ENCODE peak calls at places on chromosomes 3 and 15, in six cellular contexts. One of them, this sample, is unnamed.

GRCh38 chr15:76935620-76936019 is 4.1 kb downstream of the RCN2 start:
- DNase-seq in PC-3: no peak
- DNase-seq in mesendoderm: no peak
- DNase-seq in neural progenitor cell: peak
- DNase-seq in IMR-90: no peak
- DNase-seq in endothelial cell of umbilical vein: no peak
- DNase-seq in this sample: no peak

GRCh38 chr3:12719541-12719940 is 39.5 kb downstream of the TMEM40 start:
- DNase-seq in PC-3: no peak
- DNase-seq in mesendoderm: no peak
- DNase-seq in neural progenitor cell: no peak
- DNase-seq in IMR-90: no peak
- DNase-seq in endothelial cell of umbilical vein: no peak
- DNase-seq in this sample: no peak

GRCh38 chr3:69439683-69440270 is 53.9 kb upstream of the FRMD4B start:
- DNase-seq in PC-3: peak
- DNase-seq in mesendoderm: no peak
- DNase-seq in neural progenitor cell: no peak
- DNase-seq in IMR-90: peak
- DNase-seq in endothelial cell of umbilical vein: peak
- DNase-seq in this sample: no peak

GRCh38 chr3:45579251-45579650 is 15.3 kb upstream of the LIMD1 start:
- DNase-seq in PC-3: no peak
- DNase-seq in mesendoderm: no peak
- DNase-seq in neural progenitor cell: no peak
- DNase-seq in IMR-90: no peak
- DNase-seq in endothelial cell of umbilical vein: no peak
- DNase-seq in this sample: no peak

GRCh38 chr3:37847689-37848088 is 14.0 kb upstream of the CTDSPL start:
- DNase-seq in PC-3: no peak
- DNase-seq in mesendoderm: no peak
- DNase-seq in neural progenitor cell: no peak
- DNase-seq in IMR-90: no peak
- DNase-seq in endothelial cell of umbilical vein: no peak
- DNase-seq in this sample: no peak

GRCh38 chr3:52650437-52650836 is 35.3 kb downstream of the PBRM1 start:
- DNase-seq in PC-3: no peak
- DNase-seq in mesendoderm: no peak
- DNase-seq in neural progenitor cell: no peak
- DNase-seq in IMR-90: peak
- DNase-seq in endothelial cell of umbilical vein: no peak
- DNase-seq in this sample: no peak

GRCh38 chr3:178967184-178967532 is 104.5 kb downstream of the ZMAT3 start:
- DNase-seq in PC-3: no peak
- DNase-seq in mesendoderm: no peak
- DNase-seq in neural progenitor cell: no peak
- DNase-seq in IMR-90: no peak
- DNase-seq in endothelial cell of umbilical vein: no peak
- DNase-seq in this sample: no peak

GRCh38 chr3:195068481-195069080 is 202.4 kb downstream of the XXYLT1 start:
- DNase-seq in PC-3: no peak
- DNase-seq in mesendoderm: no peak
- DNase-seq in neural progenitor cell: no peak
- DNase-seq in IMR-90: no peak
- DNase-seq in endothelial cell of umbilical vein: no peak
- DNase-seq in this sample: no peak

GRCh38 chr15:85937661-85938060 is 142.0 kb upstream of the AGBL1 start:
- DNase-seq in PC-3: no peak
- DNase-seq in mesendoderm: no peak
- DNase-seq in neural progenitor cell: no peak
- DNase-seq in IMR-90: no peak
- DNase-seq in endothelial cell of umbilical vein: no peak
- DNase-seq in this sample: no peak

GRCh38 chr3:45564172-45564571 is 30.4 kb upstream of the LIMD1 start:
- DNase-seq in PC-3: no peak
- DNase-seq in mesendoderm: no peak
- DNase-seq in neural progenitor cell: no peak
- DNase-seq in IMR-90: no peak
- DNase-seq in endothelial cell of umbilical vein: no peak
- DNase-seq in this sample: no peak

GRCh38 chr15:73325191-73325980 is 43.4 kb downstream of the HCN4 start:
- DNase-seq in PC-3: no peak
- DNase-seq in mesendoderm: peak
- DNase-seq in neural progenitor cell: no peak
- DNase-seq in IMR-90: no peak
- DNase-seq in endothelial cell of umbilical vein: no peak
- DNase-seq in this sample: no peak

GRCh38 chr3:58899159-58899952 is 150.5 kb downstream of the CFAP20DC start:
- DNase-seq in PC-3: peak
- DNase-seq in mesendoderm: peak
- DNase-seq in neural progenitor cell: no peak
- DNase-seq in IMR-90: no peak
- DNase-seq in endothelial cell of umbilical vein: peak
- DNase-seq in this sample: no peak

GRCh38 chr3:25854635-25855034 is 64.7 kb downstream of the OXSM start:
- DNase-seq in PC-3: peak
- DNase-seq in mesendoderm: peak
- DNase-seq in neural progenitor cell: no peak
- DNase-seq in IMR-90: peak
- DNase-seq in endothelial cell of umbilical vein: no peak
- DNase-seq in this sample: no peak

GRCh38 chr15:86611392-86612040 is 531.8 kb downstream of the AGBL1 start:
- DNase-seq in PC-3: peak
- DNase-seq in mesendoderm: peak
- DNase-seq in neural progenitor cell: no peak
- DNase-seq in IMR-90: no peak
- DNase-seq in endothelial cell of umbilical vein: no peak
- DNase-seq in this sample: no peak

GRCh38 chr15:88580532-88580931 is 34.1 kb upstream of the DET1 start:
- DNase-seq in PC-3: no peak
- DNase-seq in mesendoderm: no peak
- DNase-seq in neural progenitor cell: no peak
- DNase-seq in IMR-90: no peak
- DNase-seq in endothelial cell of umbilical vein: peak
- DNase-seq in this sample: no peak

GRCh38 chr15:70140543-70141375 is 43.0 kb upstream of the TLE3 start:
- DNase-seq in PC-3: no peak
- DNase-seq in mesendoderm: peak
- DNase-seq in neural progenitor cell: no peak
- DNase-seq in IMR-90: peak
- DNase-seq in endothelial cell of umbilical vein: peak
- DNase-seq in this sample: no peak

GRCh38 chr15:77012868-77013267 is 17.9 kb downstream of the PSTPIP1 start:
- DNase-seq in PC-3: no peak
- DNase-seq in mesendoderm: no peak
- DNase-seq in neural progenitor cell: no peak
- DNase-seq in IMR-90: no peak
- DNase-seq in endothelial cell of umbilical vein: no peak
- DNase-seq in this sample: no peak

GRCh38 chr3:11212301-11212613 is 58.0 kb downstream of the HRH1 start:
- DNase-seq in PC-3: peak
- DNase-seq in mesendoderm: no peak
- DNase-seq in neural progenitor cell: no peak
- DNase-seq in IMR-90: peak
- DNase-seq in endothelial cell of umbilical vein: peak
- DNase-seq in this sample: no peak

GRCh38 chr3:196654006-196654405 is 14.5 kb downstream of the NRROS start:
- DNase-seq in PC-3: no peak
- DNase-seq in mesendoderm: no peak
- DNase-seq in neural progenitor cell: no peak
- DNase-seq in IMR-90: no peak
- DNase-seq in endothelial cell of umbilical vein: no peak
- DNase-seq in this sample: no peak

GRCh38 chr3:41900265-41900664 is 61.6 kb downstream of the ULK4 start:
- DNase-seq in PC-3: peak
- DNase-seq in mesendoderm: peak
- DNase-seq in neural progenitor cell: peak
- DNase-seq in IMR-90: peak
- DNase-seq in endothelial cell of umbilical vein: peak
- DNase-seq in this sample: peak

GRCh38 chr3:47370887-47371697 is 9.7 kb upstream of the PTPN23 start:
- DNase-seq in PC-3: no peak
- DNase-seq in mesendoderm: peak
- DNase-seq in neural progenitor cell: peak
- DNase-seq in IMR-90: no peak
- DNase-seq in endothelial cell of umbilical vein: no peak
- DNase-seq in this sample: no peak

GRCh38 chr3:5192568-5193319 is 5.2 kb downstream of the EDEM1 start:
- DNase-seq in PC-3: peak
- DNase-seq in mesendoderm: no peak
- DNase-seq in neural progenitor cell: no peak
- DNase-seq in IMR-90: no peak
- DNase-seq in endothelial cell of umbilical vein: no peak
- DNase-seq in this sample: no peak

DNA sequence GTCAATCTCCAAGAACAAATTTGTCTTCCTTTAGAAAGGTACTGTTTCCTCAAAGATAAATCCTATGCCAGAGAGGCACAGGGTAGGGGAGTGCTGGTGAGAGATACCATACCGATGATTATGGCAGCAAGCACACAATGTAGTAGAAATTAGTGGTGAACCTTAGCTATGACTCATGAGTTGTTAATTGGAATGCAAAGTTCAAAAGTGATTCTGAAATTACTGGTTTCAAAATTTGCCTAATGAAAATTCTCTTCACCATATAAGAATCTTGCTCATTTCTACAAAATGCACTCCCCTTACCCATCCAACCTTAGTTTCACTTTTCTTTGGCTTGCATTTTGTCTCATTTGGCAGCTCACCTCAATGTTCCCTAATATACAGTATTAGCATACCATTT is 139.5 kb upstream of the SLC2A2 start:
- DNase-seq in PC-3: no peak
- DNase-seq in mesendoderm: no peak
- DNase-seq in neural progenitor cell: no peak
- DNase-seq in IMR-90: no peak
- DNase-seq in endothelial cell of umbilical vein: no peak
- DNase-seq in this sample: no peak
- H3K27ac ChIP-seq in PC-3: no peak
- H3K27ac ChIP-seq in mesendoderm: no peak
- H3K27ac ChIP-seq in neural progenitor cell: no peak
- H3K27ac ChIP-seq in IMR-90: no peak
- H3K27ac ChIP-seq in endothelial cell of umbilical vein: no peak
- H3K27ac ChIP-seq in this sample: no peak

DNA sequence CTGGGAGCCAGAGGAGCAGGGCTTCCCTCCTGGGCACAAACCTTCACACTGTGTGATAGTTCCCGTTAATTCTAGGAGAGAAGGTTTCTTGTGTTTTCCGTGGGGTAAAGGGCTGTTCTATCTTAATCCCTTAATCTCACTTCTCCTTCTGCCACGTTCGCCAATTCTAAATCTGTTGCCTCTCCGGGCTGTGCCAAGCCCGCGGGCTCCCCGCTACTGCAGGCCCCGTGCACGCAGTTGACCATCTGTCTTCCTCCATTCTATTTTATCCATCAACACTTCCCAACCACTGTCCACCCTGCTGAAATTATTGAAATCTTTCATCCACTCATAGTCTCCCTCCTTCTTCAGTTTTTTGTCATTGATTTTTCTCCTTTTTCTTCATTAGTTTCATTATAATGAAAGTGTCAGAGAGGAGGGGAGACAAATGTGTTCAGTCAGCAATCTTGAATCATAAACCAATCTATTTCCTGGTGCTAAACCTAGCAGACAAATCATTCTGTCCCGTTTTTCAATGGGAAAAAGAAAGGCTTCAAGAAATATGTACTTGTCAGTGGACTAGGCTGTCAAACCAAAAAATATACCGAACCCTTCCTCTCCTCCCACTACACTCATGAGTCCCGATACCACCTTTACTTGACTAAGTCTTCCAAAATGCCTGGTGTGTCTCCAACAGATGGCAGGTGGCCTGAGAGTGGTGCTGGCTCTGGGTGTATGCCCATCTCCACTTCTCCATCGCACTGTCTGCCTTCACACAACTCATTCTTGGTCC is 39.6 kb downstream of the SLCO2A1 start:
- DNase-seq in PC-3: no peak
- DNase-seq in mesendoderm: no peak
- DNase-seq in neural progenitor cell: no peak
- DNase-seq in IMR-90: no peak
- DNase-seq in endothelial cell of umbilical vein: no peak
- DNase-seq in this sample: no peak
- H3K9ac ChIP-seq in PC-3: no peak
- H3K9ac ChIP-seq in mesendoderm: peak
- H3K9ac ChIP-seq in neural progenitor cell: no peak
- H3K9ac ChIP-seq in IMR-90: no peak
- H3K9ac ChIP-seq in endothelial cell of umbilical vein: no peak
- H3K9ac ChIP-seq in this sample: no peak

GRCh38 chr3:143531101-143531500 is 317.2 kb downstream of the SLC9A9 start:
- DNase-seq in PC-3: no peak
- DNase-seq in mesendoderm: no peak
- DNase-seq in neural progenitor cell: no peak
- DNase-seq in IMR-90: no peak
- DNase-seq in endothelial cell of umbilical vein: no peak
- DNase-seq in this sample: no peak
- H3K27ac ChIP-seq in PC-3: no peak
- H3K27ac ChIP-seq in mesendoderm: no peak
- H3K27ac ChIP-seq in neural progenitor cell: no peak
- H3K27ac ChIP-seq in IMR-90: no peak
- H3K27ac ChIP-seq in endothelial cell of umbilical vein: no peak
- H3K27ac ChIP-seq in this sample: no peak

DNA sequence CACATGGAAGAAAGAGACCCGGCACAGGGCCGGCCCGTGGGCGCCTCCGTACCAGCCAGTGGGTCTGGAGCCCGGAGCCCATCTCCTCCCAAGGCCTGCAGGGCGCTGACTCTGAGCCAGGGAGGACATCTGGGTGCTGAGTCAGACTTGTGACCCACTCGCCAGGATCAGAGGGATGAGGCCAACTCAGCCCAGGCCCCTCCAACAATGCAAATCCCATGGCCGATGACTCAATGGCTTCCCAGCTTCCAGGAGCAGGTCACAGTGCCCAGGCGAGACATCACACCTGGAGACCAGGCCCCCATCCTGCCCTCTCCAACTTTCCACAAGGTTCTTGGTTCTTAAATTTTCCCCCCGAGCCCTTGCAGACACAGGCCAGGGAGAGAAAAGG is 95.1 kb downstream of the LRIG1 start:
- DNase-seq in PC-3: peak
- DNase-seq in mesendoderm: peak
- DNase-seq in neural progenitor cell: no peak
- DNase-seq in IMR-90: peak
- DNase-seq in endothelial cell of umbilical vein: no peak
- DNase-seq in this sample: no peak
- H3K9ac ChIP-seq in PC-3: no peak
- H3K9ac ChIP-seq in mesendoderm: no peak
- H3K9ac ChIP-seq in neural progenitor cell: no peak
- H3K9ac ChIP-seq in IMR-90: no peak
- H3K9ac ChIP-seq in endothelial cell of umbilical vein: no peak
- H3K9ac ChIP-seq in this sample: peak

DNA sequence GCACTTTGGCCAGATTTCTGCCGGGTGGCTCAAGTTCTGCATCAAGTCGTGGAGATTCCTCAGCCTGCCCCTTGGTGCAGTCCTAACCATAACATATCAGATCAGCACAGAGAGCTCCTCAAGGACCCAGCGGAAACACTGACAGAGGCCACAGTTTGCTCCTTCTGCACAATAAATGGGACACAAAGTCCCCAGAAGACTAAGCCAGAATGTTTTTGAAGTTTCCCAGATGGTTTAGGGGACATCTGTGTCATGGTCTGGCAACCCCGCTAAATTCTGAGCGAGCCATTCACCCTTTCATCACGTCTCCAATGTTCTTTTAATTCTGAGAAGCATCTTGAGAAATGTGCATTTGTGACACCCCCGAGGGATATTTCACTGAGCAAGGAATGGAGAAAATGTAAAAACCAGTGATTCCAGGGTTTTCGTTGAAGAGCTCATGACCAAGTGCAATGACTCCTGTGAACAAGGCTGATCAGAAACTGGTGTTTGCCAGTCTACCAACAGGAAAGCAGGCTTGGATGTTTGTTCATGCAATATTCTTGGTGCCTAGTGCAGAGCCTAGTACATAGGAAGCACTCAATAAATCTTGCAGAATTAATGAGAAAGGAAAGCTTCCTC is 64.8 kb upstream of the LMCD1 start:
- DNase-seq in PC-3: no peak
- DNase-seq in mesendoderm: no peak
- DNase-seq in neural progenitor cell: no peak
- DNase-seq in IMR-90: no peak
- DNase-seq in endothelial cell of umbilical vein: no peak
- DNase-seq in this sample: no peak
- H3K27ac ChIP-seq in PC-3: no peak
- H3K27ac ChIP-seq in mesendoderm: no peak
- H3K27ac ChIP-seq in neural progenitor cell: no peak
- H3K27ac ChIP-seq in IMR-90: no peak
- H3K27ac ChIP-seq in endothelial cell of umbilical vein: no peak
- H3K27ac ChIP-seq in this sample: no peak

This sample was measured in neuronal stem cell.